ENCODE peak calls at places on chromosomes 16 and 17, in eight cellular contexts. N is sigmoid colon, E is stomach, G is H1, B is SK-N-SH, U is K562, V is transverse colon, I is esophagus muscularis mucosa. W is an unnamed sample.

GRCh38 chr16:48611329-48612137 is 1.6 kb upstream of the N4BP1 start:
- DNase-seq in N (no peak), E (peak), G (no peak), B (no peak), U (peak), V (peak), I (no peak), W (no peak)

GRCh38 chr17:70901870-70902269 is 732.5 kb downstream of the KCNJ2 start:
- DNase-seq in N (no peak), E (no peak), G (no peak), B (no peak), U (no peak), V (no peak), I (no peak), W (no peak)

GRCh38 chr16:15950869-15951268 is 1.5 kb downstream of the ABCC1 start:
- DNase-seq in N (no peak), E (no peak), G (no peak), B (peak), U (no peak), V (no peak), I (no peak), W (no peak)

GRCh38 chr17:13346081-13346533 is 255.6 kb downstream of the HS3ST3A1 start:
- DNase-seq in N (no peak), E (no peak), G (no peak), B (no peak), U (peak), V (no peak), I (no peak), W (no peak)

GRCh38 chr17:80889231-80889896 is 102.3 kb upstream of the CHMP6 start:
- DNase-seq in N (peak), E (no peak), G (no peak), B (no peak), U (no peak), V (no peak), I (no peak), W (no peak)

GRCh38 chr16:49346459-49346858 is 27.1 kb upstream of the C16orf78 start:
- DNase-seq in N (no peak), E (no peak), G (no peak), B (no peak), U (no peak), V (no peak), I (no peak), W (peak)

GRCh38 chr17:17972952-17973254 is 241 bp downstream of the DRC3 start:
- DNase-seq in N (no peak), E (no peak), G (no peak), B (no peak), U (no peak), V (no peak), I (no peak), W (no peak)

GRCh38 chr16:86628614-86629013 is 50.3 kb downstream of the FOXL1 start:
- DNase-seq in N (peak), E (no peak), G (no peak), B (no peak), U (no peak), V (no peak), I (no peak), W (no peak)

GRCh38 chr16:3727806-3728381 is 10.6 kb upstream of the TRAP1 start:
- DNase-seq in N (no peak), E (no peak), G (no peak), B (peak), U (no peak), V (no peak), I (no peak), W (no peak)

GRCh38 chr17:65035191-65035590 is 21.3 kb downstream of the GNA13 start:
- DNase-seq in N (no peak), E (no peak), G (no peak), B (no peak), U (no peak), V (no peak), I (no peak), W (no peak)

GRCh38 chr16:68452176-68452575 is 3.9 kb upstream of the SMPD3 start:
- DNase-seq in N (no peak), E (no peak), G (no peak), B (no peak), U (no peak), V (no peak), I (no peak), W (no peak)

GRCh38 chr17:49514374-49514738 is 19.3 kb downstream of the NGFR start:
- DNase-seq in N (no peak), E (no peak), G (no peak), B (peak), U (peak), V (no peak), I (no peak), W (no peak)
- TF ChIP-seq CTCF in N (no peak), E (no peak), G (peak), B (peak), U (peak), V (no peak), I (no peak), W (no peak)

GRCh38 chr16:11698271-11698689 is 30.0 kb downstream of the SNN start:
- DNase-seq in N (no peak), E (no peak), G (no peak), B (no peak), U (no peak), V (no peak), I (no peak), W (no peak)
- TF ChIP-seq EP300 in N (no peak), E (no peak), G (no peak), B (no peak), U (no peak), V (no peak), I (no peak), W (no peak)

GRCh38 chr16:2482181-2483107 is 7.5 kb downstream of the TBC1D24 start:
- DNase-seq in N (peak), E (no peak), G (no peak), B (peak), U (no peak), V (peak), I (no peak), W (no peak)
- TF ChIP-seq POLR2AphosphoS5 in N (peak), E (no peak), G (no peak), B (no peak), U (no peak), V (no peak), I (peak), W (no peak)

GRCh38 chr16:10610499-10611184 is 30.2 kb upstream of the EMP2 start:
- DNase-seq in N (no peak), E (no peak), G (no peak), B (no peak), U (no peak), V (no peak), I (no peak), W (no peak)

GRCh38 chr16:10609410-10609774 is 29.0 kb upstream of the EMP2 start:
- DNase-seq in N (no peak), E (no peak), G (no peak), B (no peak), U (no peak), V (no peak), I (no peak), W (no peak)

GRCh38 chr16:10606607-10607006 is 26.2 kb upstream of the EMP2 start:
- DNase-seq in N (no peak), E (no peak), G (no peak), B (no peak), U (no peak), V (no peak), I (no peak), W (no peak)

GRCh38 chr16:10607157-10607556 is 26.8 kb upstream of the EMP2 start:
- DNase-seq in N (no peak), E (no peak), G (no peak), B (no peak), U (no peak), V (no peak), I (no peak), W (no peak)

GRCh38 chr16:10608687-10609409 is 28.4 kb upstream of the EMP2 start:
- DNase-seq in N (no peak), E (no peak), G (no peak), B (no peak), U (no peak), V (no peak), I (no peak), W (no peak)
- TF ChIP-seq CTCF in N (no peak), E (no peak), G (no peak), B (no peak), U (no peak), V (no peak), I (no peak), W (no peak)

W was measured in suprapubic skin.